ENCODE peak calls at places on chromosomes 13 and 19, in five cellular contexts. T is A549, O is K562, V is H1, B is HepG2. X is an unnamed sample.
A peak's percentile ranks its signal among the peaks of the same experiment; 100 is the strongest.

GRCh38 chr19:30071871-30072270 is 129.8 kb downstream of the URI1 start:
- DNase-seq in O (no peak), B (no peak), V (no peak), T (no peak), X (no peak)

GRCh38 chr19:54137913-54138776 is 583 bp downstream of the CNOT3 start:
- DNase-seq in B (no peak), V (peak; percentile 67), O (peak; percentile 78), T (no peak), X (no peak)

GRCh38 chr13:48334534-48335127 is 31.1 kb downstream of the RB1 start:
- DNase-seq in T (peak; percentile 17), V (no peak), B (peak; percentile 36), O (no peak), X (peak; percentile 45)

GRCh38 chr13:87128006-87128405 is 543.2 kb upstream of the SLITRK5 start:
- DNase-seq in T (no peak), O (no peak), V (no peak), B (no peak), X (peak; percentile 24)

GRCh38 chr19:33660426-33661160 is 38.8 kb downstream of the CHST8 start:
- DNase-seq in O (no peak), B (no peak), T (peak; percentile 26), V (no peak), X (no peak)

GRCh38 chr13:102286326-102286725 is 115.5 kb downstream of the FGF14 start:
- DNase-seq in T (peak; percentile 29), B (peak; percentile 53), V (no peak), O (no peak), X (peak; percentile 96)

GRCh38 chr19:49890349-49891311 is 6.1 kb downstream of the IL4I1 start:
- DNase-seq in V (peak; percentile 95), B (no peak), O (peak; percentile 94), T (no peak), X (no peak)

GRCh38 chr13:112469071-112469745 is 93.1 kb downstream of the SPACA7 start:
- DNase-seq in O (no peak), B (no peak), V (peak; percentile 26), T (no peak), X (no peak)

GRCh38 chr19:31528261-31528660 is 179.0 kb upstream of the TSHZ3 start:
- DNase-seq in B (no peak), V (no peak), T (no peak), O (no peak), X (no peak)

GRCh38 chr13:92316030-92316429 is 910.6 kb upstream of the GPC6 start:
- DNase-seq in T (no peak), V (no peak), O (no peak), B (no peak), X (no peak)

GRCh38 chr19:57870225-57870624 is 18.6 kb downstream of the ZNF814 start:
- DNase-seq in T (no peak), V (no peak), B (no peak), O (no peak), X (no peak)

GRCh38 chr13:26707122-26708006 is 53.2 kb downstream of the GPR12 start:
- DNase-seq in O (peak; percentile 6), V (no peak), T (peak; percentile 51), B (peak; percentile 50), X (peak; percentile 58)

GRCh38 chr13:35771898-35772297 is 295.4 kb upstream of the MAB21L1 start:
- DNase-seq in B (no peak), O (no peak), V (no peak), T (no peak), X (peak; percentile 95)

GRCh38 chr19:40810160-40810559 is 11.2 kb downstream of the EGLN2 start:
- DNase-seq in T (no peak), O (peak; percentile 13), V (no peak), B (no peak), X (no peak)

GRCh38 chr13:113849981-113850721 is 13.7 kb downstream of the GAS6 start:
- DNase-seq in T (no peak), B (no peak), O (no peak), V (no peak), X (no peak)

GRCh38 chr13:21668665-21669599 is 1.9 kb upstream of the FGF9 start:
- DNase-seq in V (peak; percentile 70), O (no peak), B (no peak), T (no peak), X (peak; percentile 69)

GRCh38 chr13:93079294-93079693 is 147.3 kb upstream of the GPC6 start:
- DNase-seq in V (no peak), B (no peak), T (no peak), O (no peak), X (peak; percentile 64)

GRCh38 chr13:95530178-95530577 is 22.3 kb upstream of the CLDN10 start:
- DNase-seq in B (peak; percentile 38), V (no peak), O (no peak), T (peak; percentile 51), X (peak; percentile 5)

GRCh38 chr19:6091771-6092291 is 18.5 kb downstream of the RFX2 start:
- DNase-seq in O (no peak), T (no peak), V (no peak), B (no peak), X (peak; percentile 69)

GRCh38 chr13:100588350-100589177 is at the start of gene GGACT:
- DNase-seq in V (peak; percentile 93), O (peak; percentile 92), T (peak; percentile 73), B (peak; percentile 37), X (peak; percentile 37)

GRCh38 chr13:35210234-35210633 is 266.3 kb downstream of the MAB21L1 start:
- DNase-seq in B (no peak), O (no peak), V (no peak), T (no peak), X (no peak)

GRCh38 chr19:32662186-32662585 is 12.8 kb downstream of the ANKRD27 start:
- DNase-seq in V (no peak), O (no peak), T (no peak), B (no peak), X (peak; percentile 58)

GRCh38 chr19:35959040-35959967 is 23.1 kb downstream of the LRFN3 start:
- DNase-seq in V (peak; percentile 58), T (no peak), O (peak; percentile 54), B (no peak), X (no peak)

GRCh38 chr13:54637377-54637776 is 1608.8 kb downstream of the OLFM4 start:
- DNase-seq in O (no peak), V (no peak), B (peak; percentile 29), T (no peak), X (no peak)

GRCh38 chr13:45108716-45109706 is 11.3 kb upstream of the GTF2F2 start:
- DNase-seq in O (no peak), B (no peak), T (no peak), V (peak; percentile 55), X (peak; percentile 66)

GRCh38 chr19:16369664-16370576 is 45.3 kb downstream of the KLF2 start:
- DNase-seq in O (no peak), T (no peak), V (no peak), B (no peak), X (no peak)

GRCh38 chr13:76882431-76882830 is 3.8 kb downstream of the KCTD12 start:
- DNase-seq in O (no peak), V (no peak), B (no peak), T (no peak), X (no peak)

GRCh38 chr19:28334419-28334818 is 878.5 kb downstream of the UQCRFS1 start:
- DNase-seq in O (no peak), T (no peak), V (no peak), B (no peak), X (no peak)

GRCh38 chr19:46015961-46016425 is 6.9 kb downstream of the PGLYRP1 start:
- DNase-seq in T (peak; percentile 30), B (no peak), O (no peak), V (peak; percentile 64), X (no peak)

GRCh38 chr13:39450176-39450575 is 152.8 kb downstream of the LHFPL6 start:
- DNase-seq in B (no peak), T (no peak), V (no peak), O (no peak), X (no peak)

GRCh38 chr13:39452834-39453233 is 150.2 kb downstream of the LHFPL6 start:
- DNase-seq in B (no peak), T (no peak), V (no peak), O (no peak), X (no peak)

GRCh38 chr13:39452412-39452811 is 150.6 kb downstream of the LHFPL6 start:
- DNase-seq in V (no peak), B (no peak), O (no peak), T (no peak), X (no peak)

GRCh38 chr13:39451301-39451700 is 151.7 kb downstream of the LHFPL6 start:
- DNase-seq in V (no peak), T (no peak), B (no peak), O (no peak), X (peak; percentile 16)

DNA sequence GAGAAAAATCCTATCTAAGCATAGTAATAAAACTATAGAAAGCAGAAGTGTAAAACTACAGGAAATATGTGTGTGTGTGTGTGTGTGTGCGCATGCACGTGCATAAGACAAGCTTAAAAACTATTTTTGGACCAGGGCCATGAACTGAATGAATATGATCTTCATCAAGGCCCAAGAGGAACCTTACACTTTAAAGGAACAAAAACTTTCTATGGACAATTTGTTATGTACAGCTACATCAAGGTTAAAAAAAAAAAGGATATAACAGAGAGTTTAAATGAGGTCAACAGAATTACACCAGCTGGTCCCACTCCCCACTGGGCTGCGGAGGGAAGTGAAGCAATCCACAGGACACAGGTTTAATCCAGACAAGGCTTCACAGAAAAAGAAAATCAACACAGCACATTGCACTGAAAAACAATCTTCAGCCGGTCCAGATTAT is 151.1 kb downstream of the LHFPL6 start:
- DNase-seq in T (no peak), O (no peak), V (no peak), B (no peak), X (peak; percentile 30)
- TF ChIP-seq MAFK in T (no peak), O (no peak), V (no peak), B (no peak), X (no peak)

GRCh38 chr13:104608280-104608679 is 1542.1 kb upstream of the SLC10A2 start:
- DNase-seq in V (no peak), B (no peak), T (no peak), O (no peak), X (no peak)
- TF ChIP-seq MAFK in V (no peak), B (no peak), T (no peak), O (no peak), X (no peak)

GRCh38 chr19:19649580-19649995 is 6.1 kb upstream of the GMIP start:
- DNase-seq in O (no peak), T (no peak), B (no peak), V (no peak), X (no peak)
- TF ChIP-seq MAFK in O (no peak), T (no peak), B (no peak), V (no peak), X (no peak)

GRCh38 chr13:23321534-23322241 is 111.8 kb downstream of the SACS start:
- DNase-seq in O (no peak), V (no peak), T (peak; percentile 86), B (peak; percentile 11), X (peak; percentile 94)
- TF ChIP-seq MAFK in O (no peak), V (no peak), T (peak; percentile 30), B (no peak), X (peak; percentile 69)

GRCh38 chr19:7789447-7789846 is 26.4 kb downstream of the CLEC4M start:
- DNase-seq in V (peak; percentile 89), B (no peak), T (no peak), O (peak; percentile 40), X (no peak)
- TF ChIP-seq MAFK in V (no peak), B (no peak), T (no peak), O (no peak), X (no peak)